ENCODE peak calls at places on chromosome X, in seven cellular contexts. M is NCI-H345; D is GM04504; W is A172; G is cardiac muscle cell; K is GM13977; N is activated CD4-positive, alpha-beta T cell treated with anti-CD3 and anti-CD28 coated beads, Interleukin-2, amount 10 ng/mL, durations not matched to agents 7 days and 5 days. U is an unnamed sample.

GRCh38 chrX:23493941-23494374 is 159.3 kb downstream of the PTCHD1 start:
- DNase-seq in M (no peak), D (no peak), W (peak), G (no peak), K (no peak), N (no peak), U (no peak)

GRCh38 chrX:15547356-15547755 is 46.7 kb downstream of the BMX start:
- DNase-seq in M (no peak), D (no peak), W (no peak), G (no peak), K (no peak), N (no peak), U (no peak)

GRCh38 chrX:26071618-26072017 is 66.5 kb upstream of the MAGEB18 start:
- DNase-seq in M (no peak), D (no peak), W (no peak), G (no peak), K (no peak), N (no peak), U (no peak)

GRCh38 chrX:41001327-41001726 is 83.9 kb upstream of the USP9X start:
- DNase-seq in M (no peak), D (no peak), W (no peak), G (peak), K (no peak), N (no peak), U (no peak)

GRCh38 chrX:30824275-30824674 is 64.8 kb downstream of the TAB3 start:
- DNase-seq in M (no peak), D (no peak), W (no peak), G (no peak), K (no peak), N (no peak), U (no peak)

GRCh38 chrX:54178100-54178940 is 4.7 kb downstream of the FAM120C start:
- DNase-seq in M (no peak), D (no peak), W (peak), G (no peak), K (no peak), N (no peak), U (peak)

GRCh38 chrX:123993326-123993725 is 31.8 kb downstream of the STAG2 start:
- DNase-seq in M (no peak), D (peak), W (peak), G (no peak), K (no peak), N (no peak), U (peak)

GRCh38 chrX:122868626-122869025 is 315.5 kb upstream of the GRIA3 start:
- DNase-seq in M (no peak), D (peak), W (no peak), G (no peak), K (no peak), N (no peak), U (no peak)

GRCh38 chrX:130497531-130497930 is 95.7 kb downstream of the RBMX2 start:
- DNase-seq in M (no peak), D (no peak), W (no peak), G (no peak), K (no peak), N (no peak), U (no peak)

GRCh38 chrX:36908801-36909403 is 99.3 kb upstream of the FAM47C start:
- DNase-seq in M (peak), D (peak), W (peak), G (peak), K (peak), N (no peak), U (no peak)

GRCh38 chrX:69424161-69424560 is 80.0 kb upstream of the NALF2 start:
- DNase-seq in M (no peak), D (no peak), W (peak), G (peak), K (no peak), N (no peak), U (peak)

GRCh38 chrX:112746812-112747630 is 67.3 kb upstream of the LHFPL1 start:
- DNase-seq in M (no peak), D (no peak), W (peak), G (no peak), K (no peak), N (no peak), U (peak)

GRCh38 chrX:7552758-7553157 is 290.2 kb upstream of the VCX start:
- DNase-seq in M (no peak), D (no peak), W (no peak), G (no peak), K (no peak), N (no peak), U (no peak)

GRCh38 chrX:40570346-40571093 is 10.2 kb upstream of the ATP6AP2 start:
- DNase-seq in M (no peak), D (no peak), W (no peak), G (no peak), K (peak), N (peak), U (peak)

GRCh38 chrX:44506688-44507087 is 36.0 kb downstream of the FUNDC1 start:
- DNase-seq in M (no peak), D (no peak), W (no peak), G (no peak), K (no peak), N (no peak), U (no peak)

GRCh38 chrX:38220024-38220935 is at the start of gene SRPX:
- DNase-seq in M (peak), D (no peak), W (peak), G (peak), K (peak), N (peak), U (peak)

GRCh38 chrX:334971-335757 is 16.6 kb upstream of the GTPBP6 start:
- DNase-seq in M (no peak), D (no peak), W (no peak), G (no peak), K (no peak), N (no peak), U (no peak)

GRCh38 chrX:115553171-115553570 is 7.8 kb upstream of the PLS3 start:
- DNase-seq in M (no peak), D (no peak), W (no peak), G (no peak), K (no peak), N (no peak), U (no peak)

GRCh38 chrX:98956014-98956413 is 1454.1 kb downstream of the PCDH19 start:
- DNase-seq in M (no peak), D (no peak), W (no peak), G (no peak), K (no peak), N (no peak), U (peak)